ENCODE peak calls at places on chromosomes 13 and 19, in four cellular contexts. Q, I, D and T are unnamed samples. For H3K4me1, the result is how much of the 10 kb centered on the place peaks cover.

GRCh38 chr19:709965-710714 is 1.4 kb downstream of the PALM start:
- DNase-seq in Q (peak), I (no peak), D (no peak), T (no peak)

GRCh38 chr19:39401549-39402416 is 4.9 kb upstream of the ZFP36 start:
- DNase-seq in Q (peak), I (no peak), D (peak), T (peak)

GRCh38 chr13:38781539-38781938 is 94.7 kb downstream of the FREM2 start:
- DNase-seq in Q (no peak), I (no peak), D (no peak), T (no peak)

GRCh38 chr19:28878862-28879566 is 333.9 kb downstream of the UQCRFS1 start:
- DNase-seq in Q (peak), I (peak), D (peak), T (peak)

GRCh38 chr13:77502104-77502720 is 33.3 kb upstream of the SCEL start:
- DNase-seq in Q (no peak), I (no peak), D (no peak), T (no peak)

GRCh38 chr19:3783660-3784584 is 2.3 kb downstream of the MATK start:
- DNase-seq in Q (no peak), I (no peak), D (no peak), T (no peak)

GRCh38 chr13:111913790-111914189 is 153.2 kb upstream of the SOX1 start:
- DNase-seq in Q (no peak), I (no peak), D (no peak), T (no peak)

GRCh38 chr19:15466851-15467733 is 2.7 kb upstream of the RASAL3 start:
- DNase-seq in Q (no peak), I (no peak), D (peak), T (no peak)

GRCh38 chr19:55433292-55433691 is 9.8 kb downstream of the SHISA7 start:
- DNase-seq in Q (no peak), I (no peak), D (no peak), T (no peak)

GRCh38 chr19:35648017-35648961 is at the start of gene COX6B1:
- DNase-seq in Q (peak), I (peak), D (peak), T (peak)

GRCh38 chr19:3113100-3114017 is 19.2 kb downstream of the GNA11 start:
- DNase-seq in Q (no peak), I (no peak), D (no peak), T (no peak)

GRCh38 chr13:30026909-30027308 is 176.5 kb upstream of the UBL3 start:
- DNase-seq in Q (no peak), I (no peak), D (no peak), T (no peak)
- TF ChIP-seq CTCF in Q (no peak), I (no peak), D (no peak), T (no peak)

DNA sequence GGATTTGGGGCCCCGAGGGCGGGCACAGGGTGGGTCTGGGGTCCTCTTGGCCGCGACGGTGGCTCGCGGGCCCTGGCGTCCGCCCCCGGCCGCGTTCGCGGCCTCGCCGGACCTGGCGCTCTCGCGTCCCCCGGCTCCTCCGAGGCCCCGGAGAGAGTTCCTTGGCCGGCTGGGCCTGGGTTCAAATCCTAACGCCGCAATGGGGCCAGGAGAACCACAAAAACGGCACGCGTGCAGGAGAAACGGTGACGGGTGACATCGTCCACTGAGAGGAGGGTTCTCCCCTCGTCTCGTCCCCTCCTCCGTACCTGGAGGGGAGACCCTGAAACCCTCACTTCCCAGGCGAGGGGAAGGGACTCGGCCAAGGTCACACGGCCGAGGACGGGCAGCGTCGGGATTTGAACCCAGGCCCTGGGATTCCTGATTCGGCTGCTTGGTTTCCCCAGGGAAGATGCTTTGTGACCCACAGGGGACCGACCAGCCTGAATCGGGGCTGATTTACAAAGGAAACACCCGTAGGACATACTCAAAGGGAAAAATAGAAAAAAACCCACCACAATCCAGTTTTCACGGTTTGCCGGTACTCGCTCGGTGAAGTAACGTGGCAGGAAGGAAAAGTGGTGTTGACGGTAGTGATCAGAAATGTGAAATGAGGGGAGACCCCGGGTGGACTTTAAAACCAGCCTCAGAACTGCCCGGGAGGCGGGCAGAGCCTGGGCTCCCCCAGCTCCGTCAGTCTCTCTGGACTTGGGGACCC is 692 bp downstream of the SAFB start:
- DNase-seq in Q (peak), I (no peak), D (no peak), T (no peak)
- H3K4me1 ChIP-seq in Q (half or more), I (under half), D (half or more), T (under half)

GRCh38 chr13:79090552-79091159 is 315.4 kb downstream of the RBM26 start:
- DNase-seq in Q (no peak), I (no peak), D (no peak), T (no peak)

GRCh38 chr13:79079351-79079839 is 326.7 kb downstream of the RBM26 start:
- DNase-seq in Q (no peak), I (no peak), D (no peak), T (no peak)

GRCh38 chr13:79081942-79082341 is 324.1 kb downstream of the RBM26 start:
- DNase-seq in Q (no peak), I (no peak), D (no peak), T (no peak)

DNA sequence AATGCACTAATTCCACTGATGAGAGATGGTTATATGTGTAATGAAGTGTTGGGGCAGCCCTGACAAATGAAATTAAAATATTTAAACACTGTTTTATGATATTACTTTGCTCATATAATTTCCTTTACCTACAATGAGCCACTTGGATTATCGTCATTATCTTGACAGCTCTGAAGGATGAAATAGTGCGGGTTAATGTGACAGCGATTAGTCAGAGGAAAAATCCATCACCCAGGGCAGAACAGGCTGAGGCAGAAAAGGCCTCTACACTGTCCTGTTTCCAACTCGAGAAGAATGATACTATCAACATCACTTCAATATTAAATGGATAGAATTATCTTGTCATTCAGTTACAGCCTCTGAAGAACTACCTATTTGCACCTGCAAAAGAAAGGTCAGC is 321.0 kb downstream of the RBM26 start:
- DNase-seq in Q (no peak), I (no peak), D (no peak), T (no peak)
- H3K27ac ChIP-seq in Q (no peak), I (no peak), D (no peak), T (no peak)

DNA sequence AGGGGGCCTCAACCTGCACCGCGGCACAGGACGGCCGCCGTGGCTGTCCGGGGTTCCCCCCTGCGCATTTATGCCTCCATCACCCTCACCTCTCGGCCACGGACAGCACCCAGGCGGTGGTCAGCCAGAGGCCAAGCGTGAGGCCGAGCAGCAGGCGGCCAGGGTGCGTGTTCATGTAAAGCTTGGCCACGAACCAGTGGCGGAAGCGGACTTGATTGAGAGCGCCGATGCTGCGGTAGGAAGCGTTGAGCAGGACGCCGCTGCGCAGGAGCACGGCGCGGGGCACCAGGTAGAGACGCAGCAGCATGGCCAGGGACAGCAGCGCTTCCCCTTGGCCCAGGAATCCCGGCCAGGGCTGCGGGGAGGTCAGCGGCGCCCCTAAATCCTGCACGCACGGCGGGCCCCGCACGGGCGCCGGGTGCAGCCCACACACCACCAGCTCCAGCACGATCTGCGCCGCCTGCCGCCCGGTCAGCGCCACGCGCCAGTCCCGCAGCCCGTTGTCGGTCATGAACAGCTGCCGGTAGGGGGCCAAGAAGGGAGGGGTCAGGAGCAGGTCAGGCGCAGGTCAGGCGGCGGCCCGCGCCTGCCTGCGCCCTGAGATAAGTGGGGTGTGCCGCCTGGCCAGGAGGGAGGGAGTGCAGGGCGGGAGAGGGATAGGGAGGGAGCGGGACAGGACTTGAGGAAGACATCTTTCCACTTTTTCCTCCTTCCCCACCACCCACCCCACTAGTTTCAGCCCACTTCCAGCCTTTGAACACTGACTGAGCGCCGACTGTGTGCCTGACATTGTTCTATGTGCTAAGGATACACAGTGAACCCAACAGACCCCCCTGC is 6.5 kb downstream of the KCNN4 start:
- DNase-seq in Q (peak), I (peak), D (peak), T (peak)
- TF ChIP-seq CTCF in Q (peak), I (peak), D (peak), T (peak)

GRCh38 chr19:46976845-46977320 is 42.8 kb upstream of the NPAS1 start:
- DNase-seq in Q (no peak), I (peak), D (peak), T (peak)

GRCh38 chr19:46972301-46972700 is 47.3 kb upstream of the NPAS1 start:
- DNase-seq in Q (no peak), I (no peak), D (no peak), T (peak)

GRCh38 chr19:46975011-46975917 is 44.4 kb upstream of the NPAS1 start:
- DNase-seq in Q (no peak), I (no peak), D (no peak), T (no peak)

GRCh38 chr19:46975918-46976782 is 43.5 kb upstream of the NPAS1 start:
- DNase-seq in Q (peak), I (peak), D (peak), T (peak)

DNA sequence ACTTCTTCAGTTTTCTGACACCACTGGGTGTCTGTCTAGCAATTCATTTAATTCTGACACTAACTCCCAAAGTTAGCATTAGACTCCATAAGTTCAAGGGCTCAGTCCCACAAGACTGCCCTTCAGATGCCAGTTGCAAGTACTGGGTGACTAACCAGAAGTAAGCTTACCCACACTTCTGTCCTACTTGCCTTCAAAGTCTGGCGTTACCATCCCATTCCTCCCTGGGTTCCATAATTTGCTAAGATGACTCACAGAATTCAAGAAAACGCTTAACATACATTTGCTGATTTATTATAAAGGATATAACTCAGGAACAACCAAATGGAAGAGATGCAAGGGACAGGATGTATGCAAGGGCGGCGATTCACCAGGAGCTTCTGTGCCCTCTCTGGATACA is 45.5 kb upstream of the NPAS1 start:
- DNase-seq in Q (no peak), I (no peak), D (no peak), T (no peak)
- H3K4me1 ChIP-seq in Q (half or more), I (under half), D (under half), T (under half)

GRCh38 chr19:51497666-51498065 is 3.9 kb downstream of the SIGLEC12 start:
- DNase-seq in Q (no peak), I (no peak), D (no peak), T (no peak)

GRCh38 chr19:51505904-51506303 is 4.3 kb upstream of the SIGLEC12 start:
- DNase-seq in Q (no peak), I (no peak), D (no peak), T (no peak)

GRCh38 chr19:51503428-51503827 is 1.8 kb upstream of the SIGLEC12 start:
- DNase-seq in Q (no peak), I (no peak), D (no peak), T (no peak)

GRCh38 chr19:51503891-51504290 is 2.3 kb upstream of the SIGLEC12 start:
- DNase-seq in Q (no peak), I (no peak), D (no peak), T (no peak)

DNA sequence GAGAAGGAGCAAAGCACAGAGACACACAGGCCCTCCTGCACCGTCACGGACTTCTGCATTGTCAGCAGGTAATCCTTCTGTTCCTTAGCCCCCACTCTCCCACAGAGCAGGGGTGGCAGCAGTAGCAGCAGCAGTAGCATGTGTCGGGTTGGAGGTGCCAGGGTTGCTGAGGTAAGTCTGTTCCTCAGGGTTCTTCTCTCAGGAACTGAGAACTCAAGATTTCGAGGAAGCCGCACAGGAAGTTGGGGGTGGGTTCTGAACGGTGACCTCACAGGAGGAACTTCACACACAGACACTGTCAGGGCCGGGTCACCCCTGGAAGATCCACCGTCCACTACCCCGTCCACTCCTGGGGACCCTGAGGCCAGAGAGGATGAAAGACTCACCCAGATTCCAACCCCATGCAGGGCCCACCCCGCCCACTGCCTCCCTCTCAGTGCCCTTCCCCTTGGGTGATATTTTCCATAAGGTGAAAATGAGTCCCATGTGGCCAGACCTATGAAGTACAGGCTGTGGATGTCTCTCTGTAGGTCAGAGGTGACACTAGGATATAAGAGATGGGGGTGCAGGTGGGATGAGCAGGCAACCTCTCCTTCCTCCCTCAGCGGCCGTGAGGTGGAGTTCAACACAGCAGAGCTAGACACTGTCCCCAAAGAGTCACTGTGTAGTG is at the start of gene SIGLEC12:
- DNase-seq in Q (peak), I (no peak), D (peak), T (peak)
- H3K27ac ChIP-seq in Q (no peak), I (no peak), D (no peak), T (no peak)

DNA sequence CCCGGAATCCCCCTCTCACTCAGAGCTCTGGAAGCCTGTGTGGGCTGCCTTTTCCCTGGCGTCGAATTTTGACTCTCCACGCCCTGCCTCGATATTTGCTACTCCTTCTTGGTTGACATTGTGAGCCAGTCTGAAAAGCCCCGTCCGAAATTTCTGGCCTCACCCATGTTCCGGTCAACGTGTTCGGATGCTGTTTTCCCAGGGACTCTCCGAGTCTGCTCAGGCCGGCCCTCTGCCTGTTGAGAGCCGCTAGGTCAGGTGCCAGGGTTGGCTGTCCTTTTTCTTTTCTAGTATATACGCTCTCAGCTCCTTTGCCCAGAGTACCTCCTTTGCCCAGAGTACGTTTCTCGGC is 6.8 kb upstream of the DGKH start:
- DNase-seq in Q (peak), I (peak), D (peak), T (peak)
- TF ChIP-seq CTCF in Q (peak), I (peak), D (peak), T (peak)

GRCh38 chr13:100212904-100213538 is 124.1 kb downstream of the PCCA start:
- DNase-seq in Q (no peak), I (no peak), D (no peak), T (no peak)

GRCh38 chr13:100208002-100208401 is 119.1 kb downstream of the PCCA start:
- DNase-seq in Q (no peak), I (no peak), D (no peak), T (no peak)

GRCh38 chr13:100209857-100210580 is 121.1 kb downstream of the PCCA start:
- DNase-seq in Q (no peak), I (no peak), D (no peak), T (no peak)

GRCh38 chr13:100210966-100211710 is 122.2 kb downstream of the PCCA start:
- DNase-seq in Q (no peak), I (no peak), D (no peak), T (no peak)

GRCh38 chr13:100208596-100208995 is 119.7 kb downstream of the PCCA start:
- DNase-seq in Q (no peak), I (no peak), D (no peak), T (no peak)
- H3K4me1 ChIP-seq in Q (under half), I (under half), D (under half), T (under half)

GRCh38 chr19:19966862-19967261 is 66.1 kb downstream of the ZNF93 start:
- DNase-seq in Q (no peak), I (no peak), D (no peak), T (no peak)
- H3K27ac ChIP-seq in Q (no peak), I (no peak), D (no peak), T (no peak)